ENCODE peak calls at places on chromosome 18, in ten cellular contexts. I, O, S, L, B, E, K, P, H and X are unnamed samples.

GRCh38 chr18:66395671-66396218 is 208.1 kb downstream of the CDH19 start:
- DNase-seq in I (no peak), O (no peak), S (no peak), L (peak; percentile 14), B (no peak), E (no peak), K (no peak), P (no peak), H (no peak), X (no peak)

GRCh38 chr18:53649621-53650020 is 574.8 kb downstream of the MBD2 start:
- DNase-seq in I (no peak), O (no peak), S (no peak), L (no peak), B (no peak), E (no peak), K (no peak), P (no peak), H (no peak), X (no peak)

GRCh38 chr18:45063246-45064038 is 382.8 kb downstream of the SETBP1 start:
- DNase-seq in I (no peak), O (no peak), S (no peak), L (no peak), B (no peak), E (no peak), K (no peak), P (peak; percentile 2), H (no peak), X (no peak)

GRCh38 chr18:44837491-44838185 is 156.9 kb downstream of the SETBP1 start:
- DNase-seq in I (no peak), O (no peak), S (no peak), L (no peak), B (no peak), E (no peak), K (no peak), P (no peak), H (no peak), X (no peak)

GRCh38 chr18:2985628-2986027 is 27.3 kb downstream of the LPIN2 start:
- DNase-seq in I (peak; percentile 46), O (no peak), S (no peak), L (no peak), B (peak; percentile 30), E (no peak), K (no peak), P (no peak), H (peak; percentile 68), X (no peak)

GRCh38 chr18:76338619-76339245 is 156.3 kb downstream of the ZNF516 start:
- DNase-seq in I (no peak), O (no peak), S (no peak), L (no peak), B (no peak), E (no peak), K (no peak), P (no peak), H (no peak), X (no peak)

GRCh38 chr18:77622009-77622692 is 372.5 kb downstream of the GALR1 start:
- DNase-seq in I (no peak), O (no peak), S (no peak), L (no peak), B (no peak), E (no peak), K (no peak), P (no peak), H (no peak), X (no peak)

GRCh38 chr18:67402543-67402942 is 114.0 kb downstream of the DSEL start:
- DNase-seq in I (peak; percentile 91), O (no peak), S (no peak), L (no peak), B (no peak), E (no peak), K (no peak), P (no peak), H (peak; percentile 73), X (no peak)

GRCh38 chr18:363327-364115 is 95.7 kb upstream of the THOC1 start:
- DNase-seq in I (peak; percentile 90), O (no peak), S (no peak), L (no peak), B (no peak), E (no peak), K (no peak), P (no peak), H (peak; percentile 77), X (no peak)

GRCh38 chr18:74331404-74331803 is 15.8 kb downstream of the C18orf63 start:
- DNase-seq in I (peak; percentile 12), O (no peak), S (no peak), L (no peak), B (no peak), E (no peak), K (no peak), P (peak; percentile 38), H (peak; percentile 80), X (no peak)

GRCh38 chr18:38709122-38709521 is 1143.5 kb upstream of the CELF4 start:
- DNase-seq in I (no peak), O (no peak), S (no peak), L (no peak), B (no peak), E (no peak), K (no peak), P (no peak), H (no peak), X (no peak)

GRCh38 chr18:58263055-58263732 is 219.2 kb downstream of the NEDD4L start:
- DNase-seq in I (peak; percentile 51), O (no peak), S (no peak), L (no peak), B (no peak), E (no peak), K (no peak), P (peak; percentile 29), H (no peak), X (no peak)

GRCh38 chr18:5107990-5108389 is 89.1 kb downstream of the AKAIN1 start:
- DNase-seq in I (no peak), O (no peak), S (no peak), L (no peak), B (no peak), E (no peak), K (no peak), P (peak; percentile 20), H (no peak), X (no peak)

GRCh38 chr18:13381331-13381730 is 162.8 kb downstream of the LDLRAD4 start:
- DNase-seq in I (no peak), O (no peak), S (no peak), L (no peak), B (no peak), E (no peak), K (no peak), P (no peak), H (no peak), X (no peak)

GRCh38 chr18:56026505-56026904 is 438.5 kb upstream of the TCF4 start:
- DNase-seq in I (no peak), O (no peak), S (no peak), L (no peak), B (no peak), E (no peak), K (no peak), P (no peak), H (no peak), X (no peak)

GRCh38 chr18:48551100-48551499 is 12.3 kb downstream of the CTIF start:
- DNase-seq in I (no peak), O (no peak), S (no peak), L (no peak), B (no peak), E (peak; percentile 49), K (no peak), P (no peak), H (no peak), X (no peak)

GRCh38 chr18:48550101-48550729 is 11.4 kb downstream of the CTIF start:
- DNase-seq in I (no peak), O (no peak), S (peak; percentile 17), L (no peak), B (no peak), E (peak; percentile 69), K (no peak), P (no peak), H (no peak), X (no peak)

GRCh38 chr18:48548404-48548771 is 9.6 kb downstream of the CTIF start:
- DNase-seq in I (no peak), O (no peak), S (peak; percentile 64), L (no peak), B (no peak), E (peak; percentile 72), K (peak; percentile 44), P (no peak), H (peak; percentile 80), X (no peak)

GRCh38 chr18:48547456-48548403 is 8.9 kb downstream of the CTIF start:
- DNase-seq in I (peak; percentile 85), O (no peak), S (peak; percentile 61), L (no peak), B (no peak), E (peak; percentile 68), K (peak; percentile 49), P (peak; percentile 55), H (peak; percentile 73), X (no peak)

GRCh38 chr18:48548921-48549320 is 10.1 kb downstream of the CTIF start:
- DNase-seq in I (no peak), O (no peak), S (peak; percentile 13), L (no peak), B (no peak), E (no peak), K (no peak), P (no peak), H (no peak), X (no peak)
- H3K4me3 ChIP-seq in I (no peak overlapping the region), O (no peak overlapping the region), S (no peak overlapping the region), L (no peak overlapping the region), B (no peak overlapping the region), E (no peak overlapping the region), K (no peak overlapping the region), P (no peak overlapping the region), H (no peak overlapping the region), X (no peak overlapping the region)

GRCh38 chr18:12326711-12327460 is 18.8 kb downstream of the TUBB6 start:
- DNase-seq in I (no peak), O (no peak), S (no peak), L (no peak), B (no peak), E (peak; percentile 67), K (no peak), P (no peak), H (no peak), X (no peak)
- H3K36me3 ChIP-seq in I (peaks cover 28% of the 10 kb centered on the region), O (no peaks in the 10 kb centered on the region), S (peaks cover 40% of the 10 kb centered on the region), L (peaks cover 15% of the 10 kb centered on the region), B (peaks cover 23% of the 10 kb centered on the region), E (peaks cover 79% of the 10 kb centered on the region), K (peaks cover 62% of the 10 kb centered on the region), P (peaks cover 13% of the 10 kb centered on the region), H (peaks cover 49% of the 10 kb centered on the region), X (peaks cover 13% of the 10 kb centered on the region)

DNA sequence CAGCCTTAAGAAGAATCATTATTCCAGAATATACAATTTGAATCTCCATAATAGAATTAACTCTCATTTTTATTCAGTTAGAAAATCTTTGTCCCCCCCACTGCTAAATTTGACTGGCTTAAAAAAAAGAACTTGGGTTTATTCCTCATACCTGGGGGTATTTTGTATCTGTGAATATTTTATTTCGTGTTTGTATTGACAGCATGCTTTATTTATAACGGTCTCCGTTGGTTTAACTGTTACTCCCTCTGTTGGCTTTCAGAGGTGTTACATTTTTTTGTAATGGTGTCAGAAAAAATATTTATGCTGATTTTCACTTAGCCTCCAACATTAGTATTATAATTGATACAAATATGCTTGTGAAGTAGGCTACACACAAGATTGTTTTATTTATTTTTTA is 109.1 kb downstream of the HAUS1 start:
- DNase-seq in I (no peak), O (no peak), S (no peak), L (no peak), B (no peak), E (no peak), K (no peak), P (peak; percentile 44), H (peak; percentile 40), X (no peak)
- TF ChIP-seq CTCF in I (peak; percentile 20), O (no peak), S (peak; percentile 9), L (no peak), B (peak; percentile 85), E (no peak), K (peak; percentile 61), P (peak; percentile 67), H (peak; percentile 59), X (no peak)

GRCh38 chr18:64974378-64975125 is 776.3 kb upstream of the CDH7 start:
- DNase-seq in I (no peak), O (no peak), S (no peak), L (no peak), B (no peak), E (no peak), K (no peak), P (peak; percentile 33), H (no peak), X (no peak)
- H3K4me3 ChIP-seq in I (no peak overlapping the region), O (no peak overlapping the region), S (no peak overlapping the region), L (no peak overlapping the region), B (no peak overlapping the region), E (no peak overlapping the region), K (no peak overlapping the region), P (no peak overlapping the region), H (no peak overlapping the region), X (no peak overlapping the region)